ENCODE peak calls at places on chromosomes 11 and 22, in ten cellular contexts. E is NCI-H1436 treated with DMSO at 0.1 percent for 48 hours; I is stimulated activated CD8-positive, alpha-beta memory T cell treated with anti-CD3 and anti-CD28 coated beads, Interleukin-7, amount 100 ng/mL, for 1 hour; M is natural killer cell treated with Interleukin-12 subunit alpha and Interleukin-12 subunit beta and Interleukin-15 and Interleukin-18, amount 100 ng/mL, for 72 hours; W is activated T-cell treated with anti-CD3 and anti-CD28 coated beads for 1 hour; S is AG09309; C is suprapubic skin; D is astrocyte of the spinal cord; J is central memory CD8-positive, alpha-beta T cell; L is adipocyte. F is an unnamed sample.

GRCh38 chr11:73059915-73060314 is 82.2 kb downstream of the FCHSD2 start:
- DNase-seq in W (no peak), M (no peak), L (no peak), E (no peak), I (no peak), C (no peak), D (no peak), J (no peak), S (no peak), F (no peak)

GRCh38 chr11:64759722-64760719 is at the start of gene PYGM:
- DNase-seq in D (no peak), S (no peak), I (no peak), E (no peak), J (no peak), W (no peak), L (no peak), C (no peak), M (peak; percentile 60), F (no peak)

GRCh38 chr11:71530602-71531001 is 3.5 kb downstream of the KRTAP5-7 start:
- DNase-seq in J (no peak), I (no peak), S (no peak), W (no peak), M (no peak), C (no peak), E (no peak), D (no peak), L (no peak), F (no peak)

GRCh38 chr11:103926990-103927389 is 109.5 kb upstream of the DDI1 start:
- DNase-seq in M (no peak), C (no peak), I (no peak), W (no peak), D (no peak), E (no peak), L (no peak), S (no peak), J (no peak), F (no peak)

GRCh38 chr11:4184163-4184916 is 89.7 kb downstream of the RRM1 start:
- DNase-seq in L (no peak), D (no peak), S (no peak), I (no peak), W (no peak), J (no peak), E (no peak), C (no peak), M (no peak), F (no peak)

GRCh38 chr11:64342869-64343739 is 3.1 kb downstream of the CCDC88B start:
- DNase-seq in M (no peak), C (no peak), I (no peak), D (no peak), L (no peak), S (no peak), E (no peak), J (no peak), W (no peak), F (no peak)

GRCh38 chr11:94528551-94528950 is 15.2 kb upstream of the FUT4 start:
- DNase-seq in L (no peak), I (no peak), E (no peak), C (no peak), W (no peak), S (no peak), D (no peak), M (no peak), J (no peak), F (no peak)

GRCh38 chr11:71332046-71332445 is 79.7 kb upstream of the SHANK2 start:
- DNase-seq in E (no peak), W (no peak), D (no peak), I (no peak), M (peak; percentile 51), C (peak; percentile 59), S (no peak), L (no peak), J (no peak), F (no peak)

GRCh38 chr22:20319041-20319744 is 667 bp downstream of the DGCR6L start:
- DNase-seq in L (peak; percentile 52), J (no peak), W (no peak), C (peak; percentile 62), S (no peak), D (peak; percentile 8), I (no peak), E (no peak), M (peak; percentile 50), F (no peak)

GRCh38 chr22:29037340-29037932 is 24.2 kb downstream of the C22orf31 start:
- DNase-seq in C (no peak), W (no peak), L (no peak), E (no peak), J (no peak), I (no peak), M (no peak), S (no peak), D (peak; percentile 19), F (no peak)

GRCh38 chr11:125062196-125062930 is 742 bp upstream of the SLC37A2 start:
- DNase-seq in M (no peak), J (no peak), D (no peak), I (no peak), S (no peak), E (no peak), W (no peak), C (no peak), L (no peak), F (no peak)

GRCh38 chr11:70508231-70508480 is 109.8 kb downstream of the CTTN start:
- DNase-seq in I (no peak), S (no peak), E (no peak), W (no peak), C (no peak), L (no peak), D (no peak), M (no peak), J (no peak), F (no peak)

GRCh38 chr22:44102856-44103255 is 77.9 kb upstream of the PARVG start:
- DNase-seq in C (no peak), M (no peak), I (no peak), E (no peak), D (no peak), W (no peak), L (no peak), J (no peak), S (no peak), F (no peak)

GRCh38 chr22:44689915-44690524 is 12.0 kb upstream of the PRR5 start:
- DNase-seq in E (no peak), J (no peak), S (no peak), M (no peak), W (no peak), D (no peak), L (no peak), I (no peak), C (no peak), F (no peak)

GRCh38 chr22:35915477-35916013 is 113.1 kb downstream of the RBFOX2 start:
- DNase-seq in W (no peak), J (no peak), I (no peak), C (no peak), M (no peak), L (peak; percentile 47), E (no peak), D (peak; percentile 39), S (no peak), F (no peak)

GRCh38 chr22:36641902-36642640 is 61.5 kb downstream of the CACNG2 start:
- DNase-seq in S (peak; percentile 50), E (no peak), M (no peak), D (no peak), C (no peak), J (no peak), I (no peak), W (no peak), L (peak; percentile 55), F (no peak)

GRCh38 chr11:45451766-45452440 is 165.8 kb upstream of the SYT13 start:
- DNase-seq in D (no peak), E (no peak), C (no peak), S (peak; percentile 34), W (no peak), J (no peak), I (no peak), M (no peak), L (no peak), F (no peak)

GRCh38 chr22:47067331-47067890 is 305.0 kb downstream of the TBC1D22A start:
- DNase-seq in I (no peak), S (no peak), E (no peak), L (no peak), M (no peak), W (no peak), J (no peak), D (no peak), C (no peak), F (no peak)

GRCh38 chr11:7533199-7534029 is 19.6 kb downstream of the PPFIBP2 start:
- DNase-seq in E (no peak), W (no peak), L (no peak), J (no peak), C (no peak), I (no peak), D (no peak), S (no peak), M (no peak), F (no peak)

GRCh38 chr11:35145249-35145648 is 6.3 kb downstream of the CD44 start:
- DNase-seq in E (no peak), L (peak; percentile 16), I (no peak), D (peak; percentile 80), J (no peak), S (no peak), M (peak; percentile 94), W (no peak), C (no peak), F (no peak)

GRCh38 chr22:49958961-49959781 is 1.4 kb upstream of the PIM3 start:
- DNase-seq in D (no peak), J (no peak), E (no peak), M (peak; percentile 59), I (no peak), C (no peak), L (no peak), S (no peak), W (no peak), F (no peak)

GRCh38 chr11:7657306-7658025 is 15.8 kb downstream of the CYB5R2 start:
- DNase-seq in I (no peak), E (no peak), W (no peak), C (no peak), J (no peak), M (no peak), L (peak; percentile 85), D (peak; percentile 25), S (no peak), F (no peak)

GRCh38 chr11:86519064-86519911 is 144.6 kb downstream of the CCDC81 start:
- DNase-seq in E (no peak), I (no peak), M (no peak), J (no peak), S (peak; percentile 59), D (peak; percentile 86), C (no peak), L (peak; percentile 87), W (no peak), F (no peak)

F was measured in activated T-helper 1 cell treated with anti-CD3 and anti-CD28 coated beads, Interleukin-2, amount 50 U/mL, for 16 hours.